ENCODE peak calls at places on chromosomes 7 and 10, in four cellular contexts. C is right lobe of liver, N is DND-41, T is cardiac fibroblast. Q is an unnamed sample.

GRCh38 chr7:139075871-139076686 is 33.4 kb downstream of the ZC3HAV1 start:
- DNase-seq in C (no peak), N (no peak), T (no peak), Q (no peak)

GRCh38 chr7:104960741-104961479 is 53.1 kb upstream of the KMT2E start:
- DNase-seq in C (no peak), N (no peak), T (peak; percentile 88), Q (peak; percentile 44)

GRCh38 chr10:96124230-96125141 is 5.6 kb upstream of the ZNF518A start:
- DNase-seq in C (peak; percentile 36), N (peak; percentile 61), T (peak; percentile 60), Q (peak; percentile 46)

GRCh38 chr10:5071411-5072198 is 22.6 kb upstream of the AKR1C3 start:
- DNase-seq in C (peak; percentile 26), N (no peak), T (peak; percentile 90), Q (peak; percentile 97)

GRCh38 chr7:23394828-23395227 is 75.5 kb downstream of the IGF2BP3 start:
- DNase-seq in C (no peak), N (no peak), T (peak; percentile 20), Q (peak; percentile 23)

GRCh38 chr10:93515071-93515962 is 18.9 kb downstream of the CEP55 start:
- DNase-seq in C (no peak), N (no peak), T (peak; percentile 78), Q (no peak)

GRCh38 chr7:132655071-132655761 is 78.9 kb upstream of the PLXNA4 start:
- DNase-seq in C (peak; percentile 38), N (peak; percentile 91), T (peak; percentile 30), Q (no peak)

GRCh38 chr10:43208147-43209063 is 58.5 kb downstream of the RASGEF1A start:
- DNase-seq in C (peak; percentile 7), N (no peak), T (no peak), Q (no peak)

GRCh38 chr10:83516788-83517187 is 622.5 kb upstream of the GHITM start:
- DNase-seq in C (no peak), N (no peak), T (no peak), Q (no peak)

GRCh38 chr7:24401628-24402593 is 117.9 kb downstream of the NPY start:
- DNase-seq in C (no peak), N (no peak), T (peak; percentile 46), Q (peak; percentile 30)

GRCh38 chr7:24783731-24784130 is 26.5 kb upstream of the GSDME start:
- DNase-seq in C (no peak), N (no peak), T (no peak), Q (no peak)

GRCh38 chr10:13991353-13991752 is 339.4 kb downstream of the FRMD4A start:
- DNase-seq in C (no peak), N (no peak), T (no peak), Q (no peak)

GRCh38 chr10:19956633-19957032 is 140.4 kb downstream of the PLXDC2 start:
- DNase-seq in C (no peak), N (no peak), T (no peak), Q (no peak)

GRCh38 chr10:17768957-17769356 is 17.0 kb downstream of the TMEM236 start:
- DNase-seq in C (no peak), N (no peak), T (peak; percentile 78), Q (no peak)

GRCh38 chr7:136063337-136063666 is 86.1 kb upstream of the MTPN start:
- DNase-seq in C (no peak), N (no peak), T (no peak), Q (no peak)

DNA sequence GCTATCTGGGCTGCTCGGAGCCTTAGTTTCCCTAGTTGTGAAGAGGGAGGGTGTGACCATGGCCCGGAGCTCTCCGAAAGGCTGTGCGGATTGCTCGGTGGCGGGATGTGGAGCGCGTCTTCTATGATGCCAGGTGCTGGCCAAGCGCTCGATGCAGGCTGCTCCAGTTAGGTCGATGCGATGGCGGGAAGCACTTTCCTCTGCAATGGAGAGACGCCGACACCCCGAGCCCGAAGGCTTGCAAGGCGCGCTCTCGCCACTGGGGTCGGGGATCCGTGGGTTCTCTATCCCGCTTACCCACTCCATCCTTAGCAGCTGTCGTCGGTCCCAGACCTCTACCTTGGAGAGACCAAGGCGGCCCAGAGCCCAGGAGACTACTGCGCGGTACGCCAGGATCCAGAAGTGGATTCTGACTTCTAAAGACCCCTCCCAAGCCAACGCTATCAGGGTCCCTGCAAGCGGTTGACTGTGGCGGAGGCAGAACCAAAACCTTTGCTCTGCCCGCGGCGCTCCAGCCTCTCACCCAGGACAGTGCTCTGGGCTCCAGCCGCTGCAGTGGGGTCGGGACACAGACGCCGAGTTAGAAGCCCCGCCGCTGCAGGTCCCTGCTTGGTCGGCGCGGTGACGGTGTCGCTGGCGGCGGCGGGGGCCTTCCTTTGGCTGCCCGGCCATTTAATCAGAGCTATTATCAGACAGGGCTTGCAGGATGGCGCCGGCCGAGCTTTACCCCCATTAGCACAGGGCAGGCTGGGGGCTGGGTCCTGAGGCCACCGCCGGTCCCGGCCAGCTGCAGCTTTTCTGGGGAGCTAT is 7.8 kb upstream of the TBX20 start:
- DNase-seq in C (no peak), N (no peak), T (no peak), Q (no peak)
- H3K4me3 ChIP-seq in C (no peak overlapping the region), N (no peak overlapping the region), T (peak overlapping the region; percentile 17), Q (no peak overlapping the region)

DNA sequence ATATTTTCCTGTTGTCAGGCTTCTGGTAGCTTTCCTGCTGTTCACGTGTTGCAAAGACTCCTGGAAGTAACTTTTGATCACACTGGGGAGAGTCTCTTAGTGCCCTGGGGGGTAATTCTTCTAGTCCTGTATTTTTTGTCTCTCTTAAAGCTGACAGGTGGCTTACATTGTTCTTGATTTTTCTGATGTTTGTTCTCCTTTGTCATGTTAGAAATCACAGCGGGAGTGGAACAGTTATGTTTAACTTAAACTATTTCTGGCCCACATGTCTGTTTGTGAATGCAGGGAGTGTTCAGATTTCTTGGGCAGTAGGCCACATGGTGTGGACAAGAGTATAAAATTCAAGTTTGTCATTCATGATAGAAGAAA is 99.1 kb downstream of the PLPP4 start:
- DNase-seq in C (no peak), N (no peak), T (no peak), Q (no peak)
- H3K4me3 ChIP-seq in C (no peak overlapping the region), N (no peak overlapping the region), T (no peak overlapping the region), Q (no peak overlapping the region)

GRCh38 chr7:73332447-73332846 is 4.5 kb downstream of the FKBP6 start:
- DNase-seq in C (no peak), N (no peak), T (no peak), Q (no peak)

GRCh38 chr7:73328696-73329095 is 735 bp downstream of the FKBP6 start:
- DNase-seq in C (no peak), N (no peak), T (no peak), Q (no peak)

GRCh38 chr7:73330772-73331171 is 2.8 kb downstream of the FKBP6 start:
- DNase-seq in C (no peak), N (no peak), T (no peak), Q (no peak)

DNA sequence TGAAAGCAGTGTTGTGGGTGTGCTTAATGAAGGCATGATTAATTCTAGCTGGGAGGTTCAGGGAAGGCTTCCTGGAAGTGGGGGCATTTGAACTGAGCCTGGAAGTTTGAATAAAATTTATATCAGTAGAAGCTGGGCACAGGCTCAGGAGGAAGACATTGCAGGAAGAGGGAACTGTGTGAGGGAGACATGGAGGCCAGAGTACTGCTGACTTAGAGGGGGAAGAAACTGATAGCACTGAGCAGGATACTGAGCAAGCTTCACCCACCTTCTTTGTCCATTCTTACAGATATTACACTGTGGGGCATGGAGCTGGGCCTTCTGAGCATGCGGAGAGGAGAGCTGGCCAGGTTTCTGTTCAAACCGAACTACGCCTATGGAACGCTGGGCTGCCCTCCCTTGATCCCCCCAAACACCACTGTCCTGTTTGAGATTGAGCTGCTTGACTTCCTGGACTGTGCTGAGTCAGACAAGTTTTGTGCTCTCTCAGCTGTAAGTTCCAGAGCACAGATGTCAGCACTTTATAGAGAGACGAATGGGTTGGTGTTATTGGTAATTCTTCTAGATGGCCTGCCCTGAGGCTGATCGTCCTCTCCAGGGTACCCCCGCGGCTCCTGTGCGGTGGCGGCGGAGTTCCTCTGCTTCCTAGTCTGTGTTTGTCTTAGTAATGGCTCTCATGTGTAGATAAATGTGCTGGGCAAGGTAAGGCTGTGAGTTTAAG is 2.1 kb downstream of the FKBP6 start:
- DNase-seq in C (no peak), N (no peak), T (peak; percentile 36), Q (peak; percentile 29)
- H3K4me3 ChIP-seq in C (no peak overlapping the region), N (no peak overlapping the region), T (no peak overlapping the region), Q (no peak overlapping the region)

DNA sequence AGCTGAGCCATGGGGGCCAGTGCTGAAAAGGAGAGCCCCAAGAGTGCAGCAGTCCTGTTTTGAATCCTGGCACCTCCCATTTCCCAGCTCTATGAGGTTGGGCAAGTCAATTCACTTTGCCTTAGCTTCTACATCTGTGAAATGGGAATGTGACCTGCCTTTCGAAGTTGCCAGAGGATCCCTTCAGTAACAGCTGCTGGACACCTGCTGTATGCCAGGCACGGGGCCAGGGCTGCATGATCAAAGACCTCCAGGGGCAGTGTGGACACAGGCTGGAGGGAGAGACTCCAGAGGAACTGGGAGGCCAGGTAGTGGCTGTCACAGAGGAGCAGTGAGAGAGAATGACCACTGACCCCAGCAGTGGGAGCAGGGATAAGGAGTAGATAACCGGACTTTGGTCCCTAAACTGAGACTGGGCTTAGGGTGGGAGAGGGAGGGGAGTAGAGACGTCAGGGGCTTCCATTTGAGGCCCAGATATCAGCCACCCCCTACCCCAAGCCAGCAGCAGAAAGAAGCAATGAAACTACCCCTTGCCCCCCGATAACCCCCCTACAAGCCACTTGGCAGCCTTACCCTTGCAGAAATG is 45.2 kb downstream of the SRRM3 start:
- DNase-seq in C (no peak), N (no peak), T (no peak), Q (no peak)
- H3K4me3 ChIP-seq in C (no peak overlapping the region), N (no peak overlapping the region), T (no peak overlapping the region), Q (no peak overlapping the region)

GRCh38 chr10:99522511-99523250 is 10.1 kb upstream of the NKX2-3 start:
- DNase-seq in C (no peak), N (no peak), T (no peak), Q (no peak)
- H3K4me3 ChIP-seq in C (no peak overlapping the region), N (no peak overlapping the region), T (no peak overlapping the region), Q (no peak overlapping the region)

GRCh38 chr7:32579776-32580175 is 84.5 kb downstream of the AVL9 start:
- DNase-seq in C (no peak), N (no peak), T (no peak), Q (peak; percentile 11)
- H3K4me3 ChIP-seq in C (no peak overlapping the region), N (no peak overlapping the region), T (no peak overlapping the region), Q (no peak overlapping the region)

GRCh38 chr7:38975944-38976392 is 1.7 kb upstream of the POU6F2 start:
- DNase-seq in C (no peak), N (no peak), T (no peak), Q (no peak)

GRCh38 chr7:38978474-38978873 is 765 bp downstream of the POU6F2 start:
- DNase-seq in C (no peak), N (no peak), T (no peak), Q (no peak)

GRCh38 chr7:38973760-38974159 is 3.9 kb upstream of the POU6F2 start:
- DNase-seq in C (no peak), N (no peak), T (no peak), Q (no peak)

GRCh38 chr7:38977658-38978057 is at the start of gene POU6F2:
- DNase-seq in C (no peak), N (no peak), T (no peak), Q (no peak)
- H3K4me3 ChIP-seq in C (no peak within 1 kb of the TSS), N (no peak within 1 kb of the TSS), T (no peak within 1 kb of the TSS), Q (no peak within 1 kb of the TSS)

GRCh38 chr7:54813398-54813797 is 54.4 kb upstream of the SEC61G start:
- DNase-seq in C (peak; percentile 35), N (no peak), T (no peak), Q (no peak)
- H3K4me3 ChIP-seq in C (no peak overlapping the region), N (no peak overlapping the region), T (no peak overlapping the region), Q (no peak overlapping the region)

Q was measured in fibroblast of villous mesenchyme.